ENCODE peak calls at places on chromosomes 4 and X, in five cellular contexts. K is right cardiac atrium; M is cardiac muscle cell; U is lower lobe of right lung; G is CD8-positive, alpha-beta T cell. T is an unnamed sample.
A peak's percentile ranks its signal among the peaks of the same experiment; 100 is the strongest.

GRCh38 chr4:88335092-88335665 is 43.5 kb upstream of the HERC6 start:
- DNase-seq in K (no peak), M (peak; percentile 12), U (no peak), G (no peak), T (no peak)

GRCh38 chr4:188941524-188942109 is 802.4 kb downstream of the TRIML1 start:
- DNase-seq in K (no peak), M (no peak), U (no peak), G (no peak), T (no peak)

GRCh38 chr4:150572704-150573504 is 9.0 kb upstream of the MAB21L2 start:
- DNase-seq in K (no peak), M (peak; percentile 42), U (no peak), G (no peak), T (no peak)

GRCh38 chrX:137431693-137432488 is 134.0 kb upstream of the ZIC3 start:
- DNase-seq in K (no peak), M (peak; percentile 38), U (no peak), G (no peak), T (no peak)

GRCh38 chr4:99608417-99608816 is 33.8 kb downstream of the MTTP start:
- DNase-seq in K (no peak), M (no peak), U (no peak), G (no peak), T (no peak)

GRCh38 chrX:103791233-103791632 is 14.6 kb downstream of the PLP1 start:
- DNase-seq in K (no peak), M (no peak), U (no peak), G (no peak), T (no peak)

GRCh38 chr4:149121015-149121404 is 678.8 kb upstream of the NR3C2 start:
- DNase-seq in K (no peak), M (no peak), U (no peak), G (no peak), T (no peak)

GRCh38 chrX:147877726-147878125 is 34.0 kb upstream of the FMR1 start:
- DNase-seq in K (no peak), M (no peak), U (no peak), G (no peak), T (no peak)

GRCh38 chr4:128155231-128155855 is 94.2 kb downstream of the LARP1B start:
- DNase-seq in K (peak; percentile 81), M (no peak), U (no peak), G (no peak), T (no peak)

DNA sequence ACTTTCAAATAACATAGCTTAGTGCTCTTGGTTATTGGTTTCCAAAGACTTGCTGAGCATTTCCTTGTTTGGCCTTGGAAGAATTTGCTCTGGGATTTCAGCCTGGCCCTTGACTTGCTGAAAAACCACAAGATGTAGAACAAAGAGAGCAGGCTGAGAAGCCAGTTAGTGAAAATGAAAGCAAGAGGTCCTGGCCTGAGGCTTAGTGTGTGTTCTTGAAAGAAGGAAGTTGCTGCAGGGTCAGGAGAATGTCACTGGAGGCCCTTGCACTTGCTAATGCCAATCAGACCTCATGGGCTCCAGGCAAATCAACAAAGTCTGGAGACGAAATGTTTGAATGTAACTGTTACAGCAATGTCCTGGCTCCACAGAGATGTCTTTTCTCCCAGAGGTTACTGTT is 79.4 kb downstream of the SYNPO2 start:
- DNase-seq in K (peak; percentile 47), M (peak; percentile 83), U (peak; percentile 57), G (no peak), T (peak; percentile 73)
- H3K4me3 ChIP-seq in K (no peak overlapping the region), M (no peak overlapping the region), U (no peak overlapping the region), G (no peak overlapping the region), T (no peak overlapping the region)

GRCh38 chr4:10104991-10105276 is 11.7 kb downstream of the WDR1 start:
- DNase-seq in K (peak; percentile 18), M (no peak), U (no peak), G (no peak), T (no peak)
- H3K4me1 ChIP-seq in K (peaks cover 53% of the 10 kb centered on the region), M (peaks cover 94% of the 10 kb centered on the region), U (peaks cover 80% of the 10 kb centered on the region), G (peaks cover 97% of the 10 kb centered on the region), T (peaks cover 44% of the 10 kb centered on the region)

GRCh38 chr4:166481014-166481507 is 608.0 kb downstream of the TLL1 start:
- DNase-seq in K (no peak), M (no peak), U (no peak), G (no peak), T (no peak)

GRCh38 chr4:166482755-166483154 is 609.7 kb downstream of the TLL1 start:
- DNase-seq in K (no peak), M (no peak), U (no peak), G (no peak), T (no peak)

DNA sequence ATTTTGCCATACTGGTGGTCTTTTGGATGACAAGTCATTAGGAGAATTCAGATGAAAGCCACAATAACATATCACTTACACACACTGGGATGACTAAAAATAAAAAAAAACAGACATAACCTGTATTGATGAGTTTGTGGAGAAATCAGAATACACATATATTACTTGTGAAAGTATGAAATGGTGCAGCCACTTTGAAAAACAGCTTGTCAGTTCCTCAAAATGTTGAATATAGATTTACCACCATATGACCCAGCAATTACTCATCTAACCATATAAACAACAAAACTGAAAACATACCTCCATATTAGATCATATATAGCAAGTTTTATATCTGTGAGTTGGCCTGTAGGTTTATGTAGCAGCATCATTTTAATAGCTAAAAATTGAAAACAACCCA is 608.7 kb downstream of the TLL1 start:
- DNase-seq in K (no peak), M (no peak), U (no peak), G (no peak), T (no peak)
- H3K4me3 ChIP-seq in K (no peak overlapping the region), M (no peak overlapping the region), U (no peak overlapping the region), G (no peak overlapping the region), T (no peak overlapping the region)

GRCh38 chr4:73248821-73249220 is 9.8 kb downstream of the ANKRD17 start:
- DNase-seq in K (no peak), M (no peak), U (no peak), G (no peak), T (no peak)
- H3K4me1 ChIP-seq in K (peaks cover 2% of the 10 kb centered on the region), M (peaks cover 3% of the 10 kb centered on the region), U (peaks cover 37% of the 10 kb centered on the region), G (peaks cover 55% of the 10 kb centered on the region), T (peaks cover 3% of the 10 kb centered on the region)